ENCODE peak calls at places on chromosomes 4 and X, in seven cellular contexts. One of them, this sample, is unnamed.

GRCh38 chrX:128057421-128057820 is 5.2 kb upstream of the ACTRT1 start:
- DNase-seq in SK-N-SH: no peak
- DNase-seq in GM12891: no peak
- DNase-seq in Panc1: no peak
- DNase-seq in GM12892: no peak
- DNase-seq in HL-60: no peak
- DNase-seq in transverse colon: no peak
- DNase-seq in this sample: no peak

GRCh38 chrX:13937370-13938052 is 92.2 kb downstream of the GEMIN8 start:
- DNase-seq in transverse colon: no peak
- DNase-seq in GM12891: no peak
- DNase-seq in GM12892: no peak
- DNase-seq in SK-N-SH: peak
- DNase-seq in Panc1: no peak
- DNase-seq in HL-60: no peak
- DNase-seq in this sample: no peak

GRCh38 chr4:100257567-100257966 is 67.3 kb upstream of the DDIT4L start:
- DNase-seq in GM12891: no peak
- DNase-seq in SK-N-SH: no peak
- DNase-seq in Panc1: no peak
- DNase-seq in HL-60: peak
- DNase-seq in GM12892: no peak
- DNase-seq in transverse colon: no peak
- DNase-seq in this sample: no peak

GRCh38 chr4:12242354-12242753 is 813.7 kb upstream of the HS3ST1 start:
- DNase-seq in transverse colon: no peak
- DNase-seq in SK-N-SH: no peak
- DNase-seq in GM12892: no peak
- DNase-seq in Panc1: no peak
- DNase-seq in HL-60: no peak
- DNase-seq in GM12891: no peak
- DNase-seq in this sample: no peak

GRCh38 chr4:167826281-167826680 is 266.1 kb upstream of the ANXA10 start:
- DNase-seq in GM12891: no peak
- DNase-seq in transverse colon: no peak
- DNase-seq in HL-60: no peak
- DNase-seq in Panc1: no peak
- DNase-seq in GM12892: no peak
- DNase-seq in SK-N-SH: no peak
- DNase-seq in this sample: no peak

GRCh38 chrX:13923289-13923688 is 106.4 kb upstream of the GPM6B start:
- DNase-seq in HL-60: no peak
- DNase-seq in transverse colon: no peak
- DNase-seq in GM12891: no peak
- DNase-seq in GM12892: no peak
- DNase-seq in SK-N-SH: no peak
- DNase-seq in Panc1: no peak
- DNase-seq in this sample: no peak

GRCh38 chr4:127470290-127470809 is 162.4 kb upstream of the INTU start:
- DNase-seq in Panc1: no peak
- DNase-seq in SK-N-SH: no peak
- DNase-seq in HL-60: no peak
- DNase-seq in GM12892: no peak
- DNase-seq in transverse colon: no peak
- DNase-seq in GM12891: no peak
- DNase-seq in this sample: no peak

GRCh38 chr4:86895692-86896488 is 3.7 kb upstream of the C4orf36 start:
- DNase-seq in GM12891: peak
- DNase-seq in Panc1: peak
- DNase-seq in transverse colon: no peak
- DNase-seq in GM12892: no peak
- DNase-seq in SK-N-SH: peak
- DNase-seq in HL-60: peak
- DNase-seq in this sample: no peak

GRCh38 chr4:173477016-173477415 is 53.0 kb downstream of the HAND2 start:
- DNase-seq in GM12892: no peak
- DNase-seq in GM12891: no peak
- DNase-seq in transverse colon: no peak
- DNase-seq in SK-N-SH: no peak
- DNase-seq in Panc1: no peak
- DNase-seq in HL-60: no peak
- DNase-seq in this sample: no peak

GRCh38 chrX:138858946-138859345 is 147.4 kb upstream of the FGF13 start:
- DNase-seq in transverse colon: no peak
- DNase-seq in GM12891: no peak
- DNase-seq in SK-N-SH: no peak
- DNase-seq in GM12892: no peak
- DNase-seq in HL-60: no peak
- DNase-seq in Panc1: no peak
- DNase-seq in this sample: no peak

GRCh38 chr4:158610790-158611189 is 60.9 kb downstream of the C4orf46 start:
- DNase-seq in Panc1: no peak
- DNase-seq in transverse colon: no peak
- DNase-seq in GM12892: no peak
- DNase-seq in HL-60: no peak
- DNase-seq in GM12891: no peak
- DNase-seq in SK-N-SH: no peak
- DNase-seq in this sample: no peak

GRCh38 chr4:47383829-47384427 is 79.6 kb downstream of the COMMD8 start:
- DNase-seq in GM12892: no peak
- DNase-seq in SK-N-SH: peak
- DNase-seq in GM12891: no peak
- DNase-seq in HL-60: no peak
- DNase-seq in transverse colon: no peak
- DNase-seq in Panc1: no peak
- DNase-seq in this sample: no peak

GRCh38 chrX:362937-363620 is 23.6 kb downstream of the PPP2R3B start:
- DNase-seq in SK-N-SH: no peak
- DNase-seq in Panc1: no peak
- DNase-seq in transverse colon: no peak
- DNase-seq in GM12892: no peak
- DNase-seq in HL-60: no peak
- DNase-seq in GM12891: no peak
- DNase-seq in this sample: no peak

GRCh38 chrX:108224727-108225455 is 133.3 kb downstream of the ATG4A start:
- DNase-seq in HL-60: no peak
- DNase-seq in Panc1: no peak
- DNase-seq in GM12892: no peak
- DNase-seq in GM12891: no peak
- DNase-seq in transverse colon: no peak
- DNase-seq in SK-N-SH: peak
- DNase-seq in this sample: no peak

DNA sequence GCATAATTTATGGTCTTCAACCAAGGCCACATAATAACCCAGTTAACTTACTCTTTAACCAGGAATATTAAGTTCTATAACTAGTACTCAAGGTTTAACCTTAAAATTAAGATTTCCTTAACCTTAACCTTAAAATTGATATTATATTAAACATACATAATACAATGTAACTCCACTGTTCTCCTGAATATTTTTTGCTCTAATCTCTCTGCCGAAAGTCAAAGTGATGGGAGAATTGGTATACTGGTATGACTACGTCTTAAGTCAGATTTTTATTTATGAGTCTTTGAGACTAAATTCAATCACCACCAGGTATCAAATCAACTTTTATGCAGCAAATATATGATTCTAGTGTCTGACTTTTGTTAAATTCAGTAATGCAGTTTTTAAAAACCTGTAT is 22.8 kb downstream of the EREG start:
- DNase-seq in SK-N-SH: no peak
- DNase-seq in Panc1: no peak
- DNase-seq in transverse colon: no peak
- DNase-seq in GM12892: no peak
- DNase-seq in GM12891: no peak
- DNase-seq in HL-60: no peak
- DNase-seq in this sample: no peak
- TF ChIP-seq POLR2AphosphoS5 in SK-N-SH: no peak
- TF ChIP-seq POLR2AphosphoS5 in Panc1: no peak
- TF ChIP-seq POLR2AphosphoS5 in transverse colon: no peak
- TF ChIP-seq POLR2AphosphoS5 in GM12892: no peak
- TF ChIP-seq POLR2AphosphoS5 in GM12891: no peak
- TF ChIP-seq POLR2AphosphoS5 in HL-60: no peak
- TF ChIP-seq POLR2AphosphoS5 in this sample: no peak

DNA sequence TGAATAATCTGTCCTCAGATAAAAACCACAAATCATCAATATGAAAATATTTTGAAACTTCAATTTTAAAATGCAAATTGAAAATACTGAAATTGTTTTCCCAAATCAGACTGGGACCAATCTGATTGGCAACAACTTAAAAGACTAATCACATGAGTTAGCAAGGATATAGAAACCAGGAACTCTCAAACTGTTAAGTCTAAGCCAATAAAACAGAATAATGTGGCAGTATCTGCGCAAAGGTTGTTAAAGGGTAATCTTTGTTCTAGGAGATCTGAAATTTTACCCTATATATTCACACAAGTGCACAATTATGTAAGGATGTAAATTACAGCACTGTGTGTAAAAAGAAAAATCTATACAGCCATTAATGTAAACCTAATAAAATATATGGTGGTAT is 29.7 kb downstream of the EIF4E start:
- DNase-seq in GM12891: no peak
- DNase-seq in transverse colon: no peak
- DNase-seq in Panc1: no peak
- DNase-seq in SK-N-SH: no peak
- DNase-seq in GM12892: no peak
- DNase-seq in HL-60: no peak
- DNase-seq in this sample: no peak
- TF ChIP-seq POLR2AphosphoS5 in GM12891: no peak
- TF ChIP-seq POLR2AphosphoS5 in transverse colon: no peak
- TF ChIP-seq POLR2AphosphoS5 in Panc1: no peak
- TF ChIP-seq POLR2AphosphoS5 in SK-N-SH: no peak
- TF ChIP-seq POLR2AphosphoS5 in GM12892: no peak
- TF ChIP-seq POLR2AphosphoS5 in HL-60: no peak
- TF ChIP-seq POLR2AphosphoS5 in this sample: no peak

DNA sequence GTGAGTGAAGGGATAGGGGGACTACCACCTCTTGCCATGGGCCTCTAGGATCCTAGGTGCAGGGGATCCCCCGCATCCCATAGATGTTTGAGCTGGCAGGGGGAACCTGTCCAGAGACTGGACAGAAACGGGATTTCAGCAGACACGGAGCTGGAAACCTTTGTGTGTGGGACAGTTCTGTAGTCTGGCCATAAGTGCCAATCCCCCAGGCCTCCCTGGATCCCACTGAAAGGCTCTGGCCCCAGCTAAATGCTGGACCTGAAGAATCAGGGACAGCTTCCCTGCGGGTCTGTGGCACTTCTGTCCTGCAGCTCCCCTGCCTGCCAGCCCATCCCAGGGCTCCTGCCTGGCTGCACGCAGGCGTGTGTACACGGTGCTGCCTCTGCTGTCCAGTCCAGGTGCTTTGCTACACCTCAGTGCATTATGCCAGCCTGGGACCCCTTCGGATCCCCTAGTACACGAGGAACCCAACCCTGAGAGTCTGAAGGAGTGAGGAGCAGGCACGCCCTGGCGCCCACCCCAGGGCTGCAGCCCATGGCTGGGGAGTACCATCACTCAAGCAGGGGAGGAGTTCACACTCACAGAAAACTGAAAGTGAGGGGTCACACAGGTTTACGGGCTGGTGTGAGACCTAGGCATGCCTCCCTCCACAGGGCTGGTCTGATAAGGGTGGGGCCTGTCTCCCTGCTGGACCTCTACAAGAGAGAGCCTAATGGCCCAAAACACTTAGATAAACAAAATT is 703.0 kb downstream of the ARAP2 start:
- DNase-seq in SK-N-SH: peak
- DNase-seq in GM12891: no peak
- DNase-seq in GM12892: no peak
- DNase-seq in HL-60: no peak
- DNase-seq in transverse colon: no peak
- DNase-seq in Panc1: no peak
- DNase-seq in this sample: no peak
- TF ChIP-seq POLR2AphosphoS5 in SK-N-SH: no peak
- TF ChIP-seq POLR2AphosphoS5 in GM12891: no peak
- TF ChIP-seq POLR2AphosphoS5 in GM12892: no peak
- TF ChIP-seq POLR2AphosphoS5 in HL-60: no peak
- TF ChIP-seq POLR2AphosphoS5 in transverse colon: no peak
- TF ChIP-seq POLR2AphosphoS5 in Panc1: no peak
- TF ChIP-seq POLR2AphosphoS5 in this sample: no peak

GRCh38 chr4:26576171-26576829 is 7.6 kb upstream of the TBC1D19 start:
- DNase-seq in GM12891: no peak
- DNase-seq in HL-60: no peak
- DNase-seq in GM12892: no peak
- DNase-seq in transverse colon: no peak
- DNase-seq in SK-N-SH: no peak
- DNase-seq in Panc1: no peak
- DNase-seq in this sample: no peak
- TF ChIP-seq POLR2AphosphoS5 in GM12891: no peak
- TF ChIP-seq POLR2AphosphoS5 in HL-60: no peak
- TF ChIP-seq POLR2AphosphoS5 in GM12892: no peak
- TF ChIP-seq POLR2AphosphoS5 in transverse colon: no peak
- TF ChIP-seq POLR2AphosphoS5 in SK-N-SH: no peak
- TF ChIP-seq POLR2AphosphoS5 in Panc1: no peak
- TF ChIP-seq POLR2AphosphoS5 in this sample: no peak

GRCh38 chr4:166017804-166018203 is 144.8 kb downstream of the TLL1 start:
- DNase-seq in GM12891: no peak
- DNase-seq in transverse colon: no peak
- DNase-seq in HL-60: no peak
- DNase-seq in SK-N-SH: no peak
- DNase-seq in Panc1: no peak
- DNase-seq in GM12892: no peak
- DNase-seq in this sample: no peak
- TF ChIP-seq POLR2AphosphoS5 in GM12891: no peak
- TF ChIP-seq POLR2AphosphoS5 in transverse colon: no peak
- TF ChIP-seq POLR2AphosphoS5 in HL-60: no peak
- TF ChIP-seq POLR2AphosphoS5 in SK-N-SH: no peak
- TF ChIP-seq POLR2AphosphoS5 in Panc1: no peak
- TF ChIP-seq POLR2AphosphoS5 in GM12892: no peak
- TF ChIP-seq POLR2AphosphoS5 in this sample: no peak

DNA sequence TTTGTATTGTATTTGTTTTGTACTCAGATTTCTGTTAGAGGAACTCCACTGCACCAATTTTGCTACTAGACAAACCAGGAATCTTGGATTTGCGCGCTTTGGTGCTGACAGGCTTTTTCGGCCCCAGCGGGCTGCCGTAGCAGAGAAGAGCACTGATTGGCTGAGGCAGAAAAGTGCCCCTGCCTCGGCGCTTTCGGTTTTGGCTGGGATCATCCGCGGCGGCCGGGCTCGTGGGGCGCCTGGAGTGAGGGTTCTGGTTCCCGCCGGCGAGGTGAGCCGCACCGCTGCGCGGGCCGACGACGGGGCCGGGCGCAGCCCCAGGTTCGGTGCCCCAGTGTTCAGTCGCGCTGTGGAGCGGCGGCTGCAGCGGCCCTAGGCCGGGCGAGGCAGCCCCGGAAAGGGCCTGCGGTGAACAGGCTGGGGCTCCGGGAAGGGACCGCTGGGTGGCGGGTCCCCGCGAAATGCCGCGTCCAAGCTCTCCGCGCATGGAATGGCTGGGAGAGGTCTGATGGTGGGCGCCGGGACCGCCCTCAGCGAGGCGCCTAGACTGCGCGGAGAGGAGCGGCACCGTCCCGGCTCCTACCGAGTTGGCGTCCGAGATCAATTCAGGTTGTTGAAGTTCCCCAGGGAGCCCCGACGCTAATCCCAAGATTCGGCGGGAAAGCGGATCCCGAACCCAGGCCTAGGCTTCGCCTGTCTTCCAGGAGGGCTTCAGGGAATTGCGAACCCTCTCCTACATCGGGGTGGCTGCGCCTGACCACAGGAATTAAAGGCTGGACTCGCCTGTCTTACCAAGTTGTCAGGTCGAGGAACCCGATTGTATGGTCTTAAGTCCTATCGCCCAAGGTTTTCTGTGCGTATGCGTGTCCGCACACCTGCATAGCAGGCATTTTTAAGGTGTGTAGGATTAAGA is at the start of gene LSM6:
- DNase-seq in GM12892: peak
- DNase-seq in transverse colon: peak
- DNase-seq in Panc1: peak
- DNase-seq in SK-N-SH: peak
- DNase-seq in GM12891: peak
- DNase-seq in HL-60: peak
- DNase-seq in this sample: peak
- TF ChIP-seq POLR2AphosphoS5 in GM12892: peak
- TF ChIP-seq POLR2AphosphoS5 in transverse colon: peak
- TF ChIP-seq POLR2AphosphoS5 in Panc1: peak
- TF ChIP-seq POLR2AphosphoS5 in SK-N-SH: peak
- TF ChIP-seq POLR2AphosphoS5 in GM12891: peak
- TF ChIP-seq POLR2AphosphoS5 in HL-60: peak
- TF ChIP-seq POLR2AphosphoS5 in this sample: peak